ENCODE peak calls at places on chromosomes 16 and 17, in six cellular contexts. U, I, Z, O, T and K are unnamed samples.

GRCh38 chr17:74147966-74148365 is 55.5 kb upstream of the RPL38 start:
- DNase-seq in Z (no peak), I (no peak), T (no peak), U (no peak), O (no peak), K (no peak)

GRCh38 chr17:2580641-2581040 is 12.8 kb upstream of the PAFAH1B1 start:
- DNase-seq in U (no peak), Z (no peak), T (no peak), O (no peak), I (no peak), K (no peak)

GRCh38 chr17:37791434-37791833 is 46.6 kb upstream of the HNF1B start:
- DNase-seq in O (no peak), U (peak; percentile 4), I (peak; percentile 31), T (no peak), Z (peak; percentile 25), K (no peak)

GRCh38 chr17:67980456-67980855 is 15.8 kb downstream of the C17orf58 start:
- DNase-seq in T (no peak), O (no peak), U (no peak), I (no peak), Z (no peak), K (no peak)

GRCh38 chr17:7119314-7119713 is 4.7 kb upstream of the ASGR2 start:
- DNase-seq in I (no peak), T (peak; percentile 71), U (no peak), O (no peak), Z (no peak), K (no peak)

GRCh38 chr17:10198509-10199249 is at the start of gene GAS7:
- DNase-seq in Z (peak; percentile 30), O (peak; percentile 87), U (no peak), I (peak; percentile 20), T (peak; percentile 95), K (peak; percentile 66)

GRCh38 chr17:33725675-33726271 is 432.7 kb upstream of the ASIC2 start:
- DNase-seq in Z (no peak), O (no peak), I (peak; percentile 34), T (no peak), U (no peak), K (peak; percentile 51)

GRCh38 chr16:4525069-4525468 is 13.5 kb downstream of the CDIP1 start:
- DNase-seq in I (no peak), Z (no peak), T (no peak), O (no peak), U (no peak), K (no peak)

GRCh38 chr17:28528329-28529011 is 22.3 kb downstream of the FOXN1 start:
- DNase-seq in I (peak; percentile 39), U (no peak), T (no peak), O (no peak), Z (no peak), K (no peak)

GRCh38 chr17:73068322-73069153 is 23.9 kb downstream of the SLC39A11 start:
- DNase-seq in I (peak; percentile 88), Z (no peak), O (no peak), U (peak; percentile 75), T (no peak), K (no peak)

GRCh38 chr16:56257260-56257659 is 66.0 kb downstream of the GNAO1 start:
- DNase-seq in T (no peak), U (no peak), I (no peak), O (peak; percentile 81), Z (no peak), K (peak; percentile 37)

GRCh38 chr16:88649924-88650748 is 717 bp downstream of the CYBA start:
- DNase-seq in I (no peak), O (peak; percentile 75), U (peak; percentile 25), T (peak; percentile 80), Z (no peak), K (no peak)

GRCh38 chr16:89373355-89374110 is 116.8 kb downstream of the ANKRD11 start:
- DNase-seq in U (no peak), Z (no peak), T (peak; percentile 78), O (no peak), I (peak; percentile 37), K (no peak)

GRCh38 chr17:17416400-17417360 is 60.1 kb upstream of the MED9 start:
- DNase-seq in I (peak; percentile 59), T (no peak), O (no peak), U (peak; percentile 84), Z (no peak), K (no peak)

GRCh38 chr17:45052052-45052772 is 780 bp upstream of the DCAKD start:
- DNase-seq in T (peak; percentile 82), U (no peak), I (peak; percentile 26), Z (peak; percentile 43), O (peak; percentile 70), K (peak; percentile 46)

GRCh38 chr16:86241681-86242080 is 268.6 kb upstream of the FOXF1 start:
- DNase-seq in I (no peak), T (no peak), O (no peak), Z (no peak), U (no peak), K (no peak)